ENCODE peak calls at places on chromosomes 2 and 18, in six cellular contexts. F is tibial artery, H is endodermal cell, S is neural crest cell, C is glutamatergic neuron, W is osteoblast. N is an unnamed sample.
A peak's percentile ranks its signal among the peaks of the same experiment; 100 is the strongest.

GRCh38 chr2:211113294-211114175 is 557.1 kb downstream of the CPS1 start:
- DNase-seq in W (no peak), H (no peak), S (no peak), C (no peak), F (no peak), N (no peak)

GRCh38 chr2:218904176-218904575 is 23.5 kb downstream of the WNT10A start:
- DNase-seq in F (no peak), S (no peak), C (no peak), W (no peak), H (no peak), N (no peak)

GRCh38 chr2:28359222-28360065 is 33.2 kb upstream of the FOSL2 start:
- DNase-seq in C (no peak), W (peak; percentile 97), H (no peak), S (no peak), F (no peak), N (no peak)

GRCh38 chr18:40407913-40408312 is 1547.1 kb upstream of the PIK3C3 start:
- DNase-seq in W (no peak), S (no peak), H (no peak), C (no peak), F (no peak), N (no peak)

GRCh38 chr2:158970522-158970855 is 2.0 kb downstream of the TANC1 start:
- DNase-seq in C (no peak), S (no peak), W (no peak), F (no peak), H (no peak), N (no peak)

GRCh38 chr2:37648316-37649011 is 23.0 kb downstream of the CDC42EP3 start:
- DNase-seq in H (no peak), W (peak; percentile 80), S (no peak), F (peak; percentile 83), C (peak; percentile 23), N (no peak)

GRCh38 chr2:223414646-223415045 is 187.5 kb downstream of the SCG2 start:
- DNase-seq in C (no peak), W (peak; percentile 49), F (peak; percentile 84), H (no peak), S (no peak), N (no peak)

GRCh38 chr2:134148172-134148571 is 105.7 kb upstream of the MGAT5 start:
- DNase-seq in C (no peak), S (no peak), F (no peak), H (no peak), W (no peak), N (no peak)

GRCh38 chr2:161238264-161238558 is 70.0 kb upstream of the PSMD14 start:
- DNase-seq in F (no peak), C (no peak), H (no peak), S (no peak), W (peak; percentile 54), N (no peak)

DNA sequence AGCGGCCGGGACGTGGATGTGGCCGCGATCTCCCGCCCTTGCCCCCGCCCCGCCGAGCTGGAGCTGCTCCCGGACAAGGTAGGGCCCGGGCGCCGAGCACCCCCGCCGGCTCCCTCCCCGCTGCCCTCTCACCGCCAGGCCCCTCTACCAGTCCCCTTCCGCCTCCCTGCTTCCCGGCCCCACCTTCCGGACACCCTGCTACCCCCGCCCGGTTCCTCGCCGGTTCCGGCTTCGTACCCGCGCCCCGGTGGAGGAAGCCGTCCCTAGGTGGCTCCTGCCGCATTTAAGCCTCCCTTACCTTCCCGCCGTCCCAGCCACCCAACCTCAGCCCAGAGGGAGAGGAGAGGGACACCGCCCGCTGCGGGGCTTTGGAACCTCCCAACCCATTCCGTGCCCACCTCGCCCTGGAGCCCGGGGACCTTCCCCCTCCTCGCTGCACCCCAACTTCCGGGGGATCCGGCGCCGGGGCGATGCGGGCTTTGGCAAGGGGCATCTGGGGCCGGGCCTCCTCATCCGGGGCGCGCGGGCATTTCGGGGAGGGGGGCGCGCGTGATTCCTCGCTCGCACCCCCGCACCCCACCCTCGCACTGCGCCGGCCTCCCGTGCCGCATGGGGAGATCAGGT is 475 bp downstream of the B3GNT2 start:
- DNase-seq in S (no peak), C (no peak), H (peak; percentile 86), W (peak; percentile 78), F (peak; percentile 79), N (no peak)
- TF ChIP-seq CTCF in S (no peak), C (no peak), H (peak; percentile 24), W (no peak), F (no peak), N (no peak)

DNA sequence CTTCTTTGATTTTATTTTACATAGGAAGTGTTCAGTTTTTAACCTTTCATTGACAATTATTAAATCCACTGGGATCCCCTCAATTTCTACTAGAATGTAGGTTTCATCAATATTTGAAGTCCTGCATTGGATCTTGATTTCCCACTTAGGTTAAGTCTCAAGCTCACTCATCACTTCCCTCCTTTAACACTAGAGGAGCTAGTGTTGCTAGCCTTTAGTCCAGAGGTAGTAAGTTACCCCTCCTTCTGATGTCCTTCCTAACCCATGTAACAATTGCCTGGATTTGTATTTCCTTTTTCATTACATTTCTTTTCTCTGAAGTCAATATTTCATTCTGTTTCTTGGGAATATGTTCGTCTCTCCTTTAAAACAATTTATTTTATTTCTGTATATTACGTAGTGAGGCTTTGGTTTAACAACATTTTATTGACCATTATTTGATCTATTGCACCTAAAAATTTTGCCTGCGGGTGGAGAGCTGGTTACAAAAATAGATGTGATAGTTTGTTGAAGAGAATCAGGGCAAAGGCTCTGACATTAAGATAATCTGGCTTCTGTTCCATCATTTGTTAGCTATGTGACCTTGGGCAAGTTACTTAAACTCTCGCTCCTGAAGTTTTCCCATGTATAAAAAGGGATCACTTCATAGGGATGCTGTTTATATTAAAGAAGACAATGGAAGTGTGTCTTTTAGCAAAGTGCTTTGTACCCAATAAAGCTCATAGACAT is 833.0 kb downstream of the SLC4A3 start:
- DNase-seq in S (no peak), H (no peak), W (no peak), F (no peak), C (no peak), N (no peak)
- TF ChIP-seq CTCF in S (peak; percentile 44), H (peak; percentile 76), W (peak; percentile 17), F (no peak), C (peak; percentile 14), N (peak; percentile 64)

GRCh38 chr2:70261501-70261900 is 3.6 kb downstream of the PCYOX1 start:
- DNase-seq in F (no peak), H (no peak), S (no peak), W (no peak), C (no peak), N (no peak)
- TF ChIP-seq CTCF in F (no peak), H (no peak), S (no peak), W (no peak), C (no peak), N (no peak)

DNA sequence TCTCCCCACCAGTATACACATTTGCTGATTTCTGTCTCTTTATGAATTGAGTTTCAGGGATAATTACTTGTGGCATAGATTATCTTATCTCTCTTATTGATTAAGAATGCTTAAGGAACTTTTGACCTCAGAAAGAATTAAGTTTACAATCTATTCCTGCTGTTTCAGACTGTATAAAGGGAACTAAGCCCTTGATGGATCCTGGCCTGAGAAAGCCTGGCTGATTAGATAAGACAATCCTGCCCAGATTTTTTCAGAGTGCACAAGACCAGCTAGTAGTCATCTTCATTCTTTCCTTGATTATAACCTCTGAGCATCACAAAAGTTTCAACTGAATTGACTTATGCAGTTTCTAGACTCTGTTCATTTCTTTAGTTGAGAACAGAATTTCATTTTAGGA is 22.7 kb upstream of the TFPI start:
- DNase-seq in C (no peak), H (no peak), F (no peak), S (no peak), W (no peak), N (no peak)
- TF ChIP-seq CTCF in C (no peak), H (no peak), F (no peak), S (no peak), W (no peak), N (no peak)

GRCh38 chr2:212912445-212913103 is 238.8 kb downstream of the IKZF2 start:
- DNase-seq in S (no peak), C (no peak), F (no peak), W (peak; percentile 62), H (no peak), N (no peak)

GRCh38 chr2:212913902-212914301 is 237.5 kb downstream of the IKZF2 start:
- DNase-seq in F (no peak), W (no peak), H (no peak), S (no peak), C (no peak), N (no peak)

GRCh38 chr2:212915121-212915782 is 236.2 kb downstream of the IKZF2 start:
- DNase-seq in W (no peak), C (no peak), S (no peak), F (no peak), H (no peak), N (no peak)

GRCh38 chr2:212911011-212911410 is 240.4 kb downstream of the IKZF2 start:
- DNase-seq in F (no peak), W (no peak), H (no peak), S (no peak), C (no peak), N (no peak)

DNA sequence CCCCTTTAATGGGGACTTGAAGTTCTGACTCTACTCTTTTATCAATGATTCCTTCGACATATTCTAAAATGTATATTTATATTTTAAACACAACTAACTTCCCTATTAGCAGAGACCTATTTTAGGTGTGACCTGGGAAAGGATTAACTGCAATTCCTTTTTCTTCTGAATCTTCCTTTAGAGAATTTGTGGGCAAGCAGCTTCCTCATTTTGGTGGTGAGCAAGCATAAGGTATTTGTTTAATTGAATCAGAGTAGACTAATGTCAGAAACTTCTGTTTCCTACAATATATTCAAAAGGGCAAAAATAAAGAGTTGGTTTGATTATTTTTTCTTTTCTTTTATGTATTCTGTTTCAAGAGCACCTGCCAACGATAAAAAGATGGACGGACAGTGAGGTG is 237.0 kb downstream of the IKZF2 start:
- DNase-seq in W (no peak), F (no peak), C (no peak), S (no peak), H (no peak), N (no peak)
- TF ChIP-seq CTCF in W (no peak), F (no peak), C (no peak), S (no peak), H (no peak), N (no peak)

N was measured in H9.